ENCODE peak calls at places on chromosomes 7 and 10, in six cellular contexts. R is natural killer cell, G is nephron progenitor cell, Q is colonic mucosa, Z is pancreas, A is MCF 10A. H is an unnamed sample.

GRCh38 chr10:115129752-115130151 is 36.6 kb downstream of the ATRNL1 start:
- DNase-seq in Z (no peak), G (no peak), R (no peak), Q (no peak), A (peak), H (no peak)

GRCh38 chr7:107446988-107447387 is 22.9 kb upstream of the GPR22 start:
- DNase-seq in A (peak), R (no peak), Q (no peak), G (no peak), Z (no peak), H (no peak)

GRCh38 chr10:31929986-31930675 is 1.5 kb upstream of the ARHGAP12 start:
- DNase-seq in Q (peak), G (no peak), A (no peak), Z (no peak), R (peak), H (no peak)

GRCh38 chr7:34247468-34247867 is 342.1 kb downstream of the BMPER start:
- DNase-seq in A (peak), R (no peak), G (no peak), Q (no peak), Z (no peak), H (no peak)

GRCh38 chr10:75096749-75097148 is 14.7 kb upstream of the SAMD8 start:
- DNase-seq in R (no peak), Q (no peak), Z (no peak), G (no peak), A (no peak), H (no peak)

GRCh38 chr10:96568402-96568801 is 18.4 kb downstream of the TM9SF3 start:
- DNase-seq in G (no peak), A (no peak), Q (no peak), Z (no peak), R (no peak), H (no peak)

GRCh38 chr7:106681815-106682495 is 21.0 kb upstream of the CCDC71L start:
- DNase-seq in Z (no peak), R (no peak), Q (no peak), A (peak), G (no peak), H (no peak)

GRCh38 chr7:43138710-43139601 is 26.5 kb downstream of the HECW1 start:
- DNase-seq in A (no peak), Z (no peak), G (no peak), Q (no peak), R (no peak), H (no peak)

GRCh38 chr7:90749774-90750173 is 153.7 kb downstream of the CDK14 start:
- DNase-seq in G (no peak), A (peak), R (no peak), Z (no peak), Q (no peak), H (no peak)

GRCh38 chr10:7817576-7817975 is 729 bp upstream of the TAF3 start:
- DNase-seq in Q (no peak), Z (no peak), R (no peak), G (peak), A (no peak), H (no peak)

GRCh38 chr7:7183833-7184463 is 1.6 kb downstream of the C1GALT1 start:
- DNase-seq in Z (no peak), G (no peak), Q (no peak), A (no peak), R (no peak), H (no peak)

GRCh38 chr7:7182156-7183060 is at the start of gene C1GALT1:
- DNase-seq in Z (peak), A (peak), G (peak), R (peak), Q (peak), H (peak)

GRCh38 chr7:7185382-7185989 is 3.1 kb downstream of the C1GALT1 start:
- DNase-seq in Q (no peak), Z (no peak), R (no peak), A (no peak), G (no peak), H (no peak)

GRCh38 chr7:7181519-7182155 is 707 bp upstream of the C1GALT1 start:
- DNase-seq in G (peak), R (peak), Q (peak), A (peak), Z (peak), H (peak)

GRCh38 chr7:7183061-7183832 is 903 bp downstream of the C1GALT1 start:
- DNase-seq in A (peak), Q (peak), R (no peak), G (peak), Z (peak), H (peak)
- TF ChIP-seq CTCF in A (no peak), Q (no peak), R (no peak), G (no peak), Z (no peak), H (no peak)

GRCh38 chr10:30270247-30270646 is 78.8 kb downstream of the MTPAP start:
- DNase-seq in R (no peak), G (no peak), Z (no peak), A (no peak), Q (no peak), H (no peak)
- TF ChIP-seq CTCF in R (no peak), G (no peak), Z (no peak), A (no peak), Q (no peak), H (no peak)

GRCh38 chr10:113558336-113558735 is 5.5 kb downstream of the HABP2 start:
- DNase-seq in Z (no peak), G (peak), R (no peak), Q (no peak), A (no peak), H (no peak)
- TF ChIP-seq CTCF in Z (no peak), G (no peak), R (no peak), Q (no peak), A (no peak), H (no peak)

GRCh38 chr7:132394283-132395003 is 181.8 kb downstream of the PLXNA4 start:
- DNase-seq in A (peak), G (no peak), R (peak), Q (no peak), Z (no peak), H (no peak)
- TF ChIP-seq CTCF in A (peak), G (no peak), R (peak), Q (peak), Z (no peak), H (no peak)